ENCODE peak calls at places on chromosomes 1 and 21, in six cellular contexts. Z is K562, V is H1, D is GM12891, M is GM12878, G is HepG2. K is an unnamed sample.

GRCh38 chr1:10599194-10599861 is 124.6 kb downstream of the PEX14 start:
- DNase-seq in G (peak; percentile 87), V (peak; percentile 36), D (no peak), Z (no peak), M (no peak), K (no peak)

GRCh38 chr1:179930867-179931266 is 23.7 kb upstream of the CEP350 start:
- DNase-seq in G (no peak), Z (no peak), M (no peak), V (no peak), D (no peak), K (no peak)

GRCh38 chr1:179742717-179743678 is at the start of gene FAM163A:
- DNase-seq in V (peak; percentile 73), D (no peak), G (no peak), M (no peak), Z (no peak), K (no peak)

GRCh38 chr1:29648798-29649374 is 412.6 kb downstream of the PTPRU start:
- DNase-seq in D (no peak), Z (no peak), M (no peak), V (no peak), G (no peak), K (no peak)

GRCh38 chr1:941588-942383 is 17.3 kb downstream of the NOC2L start:
- DNase-seq in Z (peak; percentile 83), D (peak; percentile 85), M (no peak), G (peak; percentile 34), V (peak; percentile 79), K (peak; percentile 70)

GRCh38 chr1:74427676-74428075 is 84.7 kb downstream of the LRRC53 start:
- DNase-seq in V (no peak), D (no peak), G (no peak), Z (no peak), M (no peak), K (no peak)

GRCh38 chr1:62384276-62385005 is 52.4 kb upstream of the USP1 start:
- DNase-seq in V (peak; percentile 26), D (no peak), M (no peak), Z (no peak), G (no peak), K (no peak)

GRCh38 chr1:110538082-110538481 is 19.1 kb upstream of the KCNA10 start:
- DNase-seq in Z (no peak), V (no peak), D (no peak), M (no peak), G (no peak), K (no peak)

GRCh38 chr1:231419738-231420298 is 2.3 kb downstream of the EGLN1 start:
- DNase-seq in G (no peak), D (no peak), Z (no peak), V (no peak), M (no peak), K (no peak)

GRCh38 chr1:7623886-7624285 is 147.2 kb upstream of the VAMP3 start:
- DNase-seq in M (no peak), D (no peak), V (no peak), G (no peak), Z (no peak), K (no peak)

GRCh38 chr1:3684031-3684430 is 31.7 kb downstream of the TP73 start:
- DNase-seq in G (no peak), V (peak; percentile 93), D (no peak), M (no peak), Z (peak; percentile 84), K (no peak)

GRCh38 chr1:228007054-228007800 is 429 bp downstream of the WNT3A start:
- DNase-seq in D (no peak), V (no peak), Z (peak; percentile 12), G (no peak), M (no peak), K (no peak)

GRCh38 chr1:1246601-1247340 is at the start of gene C1QTNF12:
- DNase-seq in D (no peak), M (no peak), Z (no peak), G (no peak), V (no peak), K (no peak)

GRCh38 chr1:86396503-86396900 is 379 bp upstream of the ODF2L start:
- DNase-seq in D (no peak), M (no peak), G (no peak), Z (no peak), V (no peak), K (no peak)

GRCh38 chr1:87644500-87645245 is 316.0 kb downstream of the LMO4 start:
- DNase-seq in M (no peak), Z (no peak), D (no peak), V (no peak), G (no peak), K (no peak)

GRCh38 chr1:78095618-78096416 is 50.1 kb downstream of the GIPC2 start:
- DNase-seq in Z (no peak), G (no peak), D (no peak), M (no peak), V (no peak), K (no peak)

GRCh38 chr1:31013187-31013864 is 52.2 kb downstream of the PUM1 start:
- DNase-seq in V (no peak), M (no peak), D (no peak), Z (no peak), G (peak; percentile 12), K (no peak)

GRCh38 chr21:14361958-14362357 is 21.0 kb downstream of the HSPA13 start:
- DNase-seq in V (no peak), D (no peak), M (no peak), Z (no peak), G (no peak), K (no peak)

GRCh38 chr1:175870217-175870616 is 126.8 kb upstream of the TNR start:
- DNase-seq in Z (no peak), V (no peak), M (no peak), G (no peak), D (no peak), K (no peak)

GRCh38 chr1:82934069-82934468 is 1064.9 kb downstream of the TTLL7 start:
- DNase-seq in V (no peak), M (no peak), Z (no peak), G (no peak), D (no peak), K (no peak)

GRCh38 chr1:89757532-89757931 is 63.3 kb upstream of the LRRC8D start:
- DNase-seq in G (no peak), Z (no peak), V (no peak), M (no peak), D (no peak), K (peak; percentile 11)

GRCh38 chr1:30404341-30404740 is 319.0 kb downstream of the MATN1 start:
- DNase-seq in D (no peak), G (no peak), M (no peak), Z (no peak), V (no peak), K (no peak)

GRCh38 chr1:242523282-242523967 is 1.1 kb downstream of the PLD5 start:
- DNase-seq in M (no peak), D (no peak), Z (no peak), V (no peak), G (no peak), K (no peak)

GRCh38 chr1:181768216-181768929 is 285.1 kb downstream of the CACNA1E start:
- DNase-seq in D (no peak), G (no peak), M (peak; percentile 4), V (no peak), Z (no peak), K (no peak)

GRCh38 chr1:181767001-181767708 is 283.8 kb downstream of the CACNA1E start:
- DNase-seq in G (no peak), D (no peak), Z (no peak), V (no peak), M (no peak), K (no peak)

GRCh38 chr1:181768930-181769280 is 285.6 kb downstream of the CACNA1E start:
- DNase-seq in V (no peak), G (no peak), Z (no peak), M (no peak), D (no peak), K (no peak)

GRCh38 chr1:181765627-181766026 is 282.3 kb downstream of the CACNA1E start:
- DNase-seq in D (no peak), M (no peak), G (no peak), V (no peak), Z (no peak), K (no peak)

GRCh38 chr1:181763736-181764135 is 280.4 kb downstream of the CACNA1E start:
- DNase-seq in Z (no peak), V (no peak), G (no peak), D (no peak), M (no peak), K (no peak)
- TF ChIP-seq POLR2AphosphoS5 in Z (no peak), V (no peak), G (no peak), D (no peak), M (no peak), K (no peak)

GRCh38 chr1:9597361-9598315 is 8.9 kb downstream of the TMEM201 start:
- DNase-seq in V (no peak), D (no peak), G (no peak), M (no peak), Z (no peak), K (no peak)

GRCh38 chr1:9595156-9595967 is 6.7 kb downstream of the TMEM201 start:
- DNase-seq in V (no peak), D (peak; percentile 5), M (no peak), Z (no peak), G (no peak), K (no peak)

GRCh38 chr1:9598316-9598700 is 9.6 kb downstream of the TMEM201 start:
- DNase-seq in V (no peak), G (no peak), M (no peak), Z (no peak), D (peak; percentile 5), K (no peak)

GRCh38 chr1:9595968-9596340 is 7.2 kb downstream of the TMEM201 start:
- DNase-seq in V (no peak), Z (no peak), D (peak; percentile 2), G (no peak), M (no peak), K (no peak)

GRCh38 chr1:9596419-9597123 is 7.9 kb downstream of the TMEM201 start:
- DNase-seq in G (no peak), D (peak; percentile 6), V (no peak), M (no peak), Z (no peak), K (no peak)
- TF ChIP-seq TAF1 in G (no peak), D (no peak), V (no peak), M (no peak), Z (no peak), K (no peak)

GRCh38 chr21:46098303-46099141 is 610 bp downstream of the COL6A2 start:
- DNase-seq in V (peak; percentile 74), M (no peak), G (no peak), D (peak; percentile 26), Z (no peak), K (peak; percentile 11)

GRCh38 chr21:46096596-46096981 is 1.3 kb upstream of the COL6A2 start:
- DNase-seq in G (no peak), M (no peak), Z (no peak), V (peak; percentile 41), D (no peak), K (no peak)

GRCh38 chr21:46096997-46097825 is 701 bp upstream of the COL6A2 start:
- DNase-seq in G (no peak), M (no peak), Z (peak; percentile 10), V (peak; percentile 53), D (no peak), K (peak; percentile 19)

GRCh38 chr21:46099476-46099875 is 1.6 kb downstream of the COL6A2 start:
- DNase-seq in V (peak; percentile 63), G (peak; percentile 15), M (no peak), D (peak; percentile 10), Z (no peak), K (no peak)

GRCh38 chr21:46097826-46098286 is at the start of gene COL6A2:
- DNase-seq in D (peak; percentile 44), V (peak; percentile 89), Z (peak; percentile 92), M (no peak), G (no peak), K (peak; percentile 30)
- TF ChIP-seq POLR2A in D (no peak), V (no peak), Z (no peak), M (no peak), G (no peak), K (no peak)

GRCh38 chr1:193115629-193116227 is 6.1 kb upstream of the CDC73 start:
- DNase-seq in D (no peak), G (peak; percentile 87), V (no peak), M (no peak), Z (peak; percentile 35), K (no peak)
- TF ChIP-seq POLR2AphosphoS5 in D (no peak), G (no peak), V (no peak), M (no peak), Z (no peak), K (no peak)